ENCODE peak calls at places on chromosomes 13 and 19, in five cellular contexts. U is cardiac fibroblast; Y is WTC11; G is WERI-Rb-1; Q is effector CD4-positive, alpha-beta T cell. F is an unnamed sample.

GRCh38 chr13:91647361-91647970 is 249.0 kb downstream of the GPC5 start:
- DNase-seq in U (peak; percentile 59), Y (peak; percentile 84), G (peak; percentile 72), Q (no peak), F (peak; percentile 61)

GRCh38 chr13:26529441-26529840 is 28.0 kb upstream of the WASF3 start:
- DNase-seq in U (peak; percentile 67), Y (peak; percentile 77), G (peak; percentile 83), Q (no peak), F (no peak)

GRCh38 chr19:7078007-7078406 is 8.5 kb downstream of the ZNF557 start:
- DNase-seq in U (no peak), Y (no peak), G (no peak), Q (no peak), F (no peak)

GRCh38 chr19:46482645-46483044 is 11.3 kb upstream of the PNMA8A start:
- DNase-seq in U (peak; percentile 47), Y (no peak), G (no peak), Q (no peak), F (no peak)

GRCh38 chr19:43447655-43448054 is 17.8 kb downstream of the LYPD3 start:
- DNase-seq in U (no peak), Y (no peak), G (no peak), Q (no peak), F (no peak)

GRCh38 chr19:5104871-5105351 is 136.0 kb downstream of the KDM4B start:
- DNase-seq in U (no peak), Y (no peak), G (no peak), Q (no peak), F (no peak)

GRCh38 chr13:51848674-51849073 is 3.7 kb upstream of the TMEM272 start:
- DNase-seq in U (peak; percentile 7), Y (no peak), G (no peak), Q (no peak), F (no peak)

GRCh38 chr19:35081201-35081600 is 34.4 kb upstream of the FXYD3 start:
- DNase-seq in U (no peak), Y (no peak), G (no peak), Q (no peak), F (no peak)

GRCh38 chr19:50460161-50460765 is 16.0 kb upstream of the EMC10 start:
- DNase-seq in U (peak; percentile 34), Y (no peak), G (no peak), Q (no peak), F (no peak)

GRCh38 chr13:30545320-30545719 is 72.4 kb upstream of the USPL1 start:
- DNase-seq in U (no peak), Y (no peak), G (no peak), Q (no peak), F (no peak)

GRCh38 chr19:54190942-54191670 is at the start of gene TSEN34:
- DNase-seq in U (peak; percentile 89), Y (peak; percentile 80), G (peak; percentile 78), Q (peak; percentile 82), F (peak; percentile 93)

GRCh38 chr19:35716735-35716984 is 1.1 kb upstream of the KMT2B start:
- DNase-seq in U (no peak), Y (no peak), G (no peak), Q (peak; percentile 66), F (no peak)

GRCh38 chr13:93305886-93306285 is 79.3 kb downstream of the GPC6 start:
- DNase-seq in U (no peak), Y (no peak), G (no peak), Q (no peak), F (no peak)

GRCh38 chr13:110625771-110626321 is 10.5 kb downstream of the NAXD start:
- DNase-seq in U (no peak), Y (no peak), G (peak; percentile 9), Q (no peak), F (no peak)

F was measured in BE2C.